ENCODE peak calls at places on chromosomes 13 and 19, in six cellular contexts. F is esophagus muscularis mucosa, K is transverse colon, W is HepG2, N is GM12892, D is HL-60. E is an unnamed sample.

GRCh38 chr13:75855847-75856246 is 219.7 kb downstream of the LMO7 start:
- DNase-seq in F (no peak), K (no peak), W (no peak), N (no peak), D (no peak), E (no peak)

GRCh38 chr19:32581704-32582164 is 744 bp downstream of the PDCD5 start:
- DNase-seq in F (no peak), K (peak), W (no peak), N (no peak), D (no peak), E (no peak)

GRCh38 chr19:48390188-48391099 is 907 bp downstream of the KDELR1 start:
- DNase-seq in F (no peak), K (peak), W (peak), N (peak), D (peak), E (peak)

GRCh38 chr13:39559838-39560237 is 43.2 kb downstream of the LHFPL6 start:
- DNase-seq in F (no peak), K (no peak), W (no peak), N (no peak), D (no peak), E (no peak)

GRCh38 chr13:51713807-51714206 is 90.2 kb downstream of the DHRS12 start:
- DNase-seq in F (no peak), K (no peak), W (no peak), N (no peak), D (no peak), E (no peak)

GRCh38 chr19:31419871-31420430 is 70.7 kb upstream of the TSHZ3 start:
- DNase-seq in F (no peak), K (no peak), W (no peak), N (no peak), D (no peak), E (no peak)

GRCh38 chr19:5292843-5293606 is 47.6 kb downstream of the PTPRS start:
- DNase-seq in F (no peak), K (peak), W (no peak), N (peak), D (peak), E (peak)

GRCh38 chr13:109274188-109274821 is 512.1 kb downstream of the IRS2 start:
- DNase-seq in F (no peak), K (no peak), W (no peak), N (no peak), D (no peak), E (no peak)

GRCh38 chr13:101080616-101081015 is 335.7 kb downstream of the NALCN start:
- DNase-seq in F (no peak), K (no peak), W (no peak), N (no peak), D (no peak), E (no peak)

GRCh38 chr19:40612831-40613668 is 11.9 kb downstream of the LTBP4 start:
- DNase-seq in F (no peak), K (peak), W (no peak), N (peak), D (no peak), E (peak)

GRCh38 chr19:51207747-51208146 is 17.1 kb upstream of the CD33 start:
- DNase-seq in F (no peak), K (no peak), W (no peak), N (no peak), D (no peak), E (no peak)

GRCh38 chr13:36453518-36453917 is 21.2 kb downstream of the CCNA1 start:
- DNase-seq in F (no peak), K (no peak), W (no peak), N (no peak), D (peak), E (no peak)

GRCh38 chr19:21084343-21084742 is 2.3 kb downstream of the ZNF714 start:
- DNase-seq in F (no peak), K (no peak), W (no peak), N (no peak), D (no peak), E (no peak)

GRCh38 chr19:46984077-46985010 is 35.3 kb upstream of the NPAS1 start:
- DNase-seq in F (no peak), K (no peak), W (peak), N (no peak), D (no peak), E (no peak)

GRCh38 chr19:13707901-13708300 is 56.4 kb upstream of the MRI1 start:
- DNase-seq in F (no peak), K (no peak), W (no peak), N (no peak), D (no peak), E (no peak)

GRCh38 chr19:39413269-39413902 is 917 bp downstream of the PLEKHG2 start:
- DNase-seq in F (no peak), K (peak), W (no peak), N (no peak), D (no peak), E (no peak)

GRCh38 chr13:82717249-82717648 is 1165.0 kb downstream of the SLITRK1 start:
- DNase-seq in F (no peak), K (no peak), W (no peak), N (no peak), D (no peak), E (no peak)

GRCh38 chr19:36707134-36707533 is 19.7 kb downstream of the ZNF567 start:
- DNase-seq in F (no peak), K (no peak), W (no peak), N (no peak), D (no peak), E (no peak)

GRCh38 chr13:48816696-48817095 is 159.0 kb upstream of the FNDC3A start:
- DNase-seq in F (no peak), K (no peak), W (no peak), N (no peak), D (no peak), E (no peak)

GRCh38 chr19:9885077-9885552 is 50.0 kb downstream of the PIN1 start:
- DNase-seq in F (no peak), K (no peak), W (no peak), N (no peak), D (no peak), E (no peak)

GRCh38 chr19:52987221-52987620 is 24.5 kb upstream of the ZNF816 start:
- DNase-seq in F (no peak), K (no peak), W (no peak), N (no peak), D (no peak), E (no peak)

GRCh38 chr19:44875666-44876418 is 15.2 kb upstream of the TOMM40 start:
- DNase-seq in F (no peak), K (peak), W (no peak), N (no peak), D (no peak), E (no peak)

GRCh38 chr13:37127706-37128241 is 22.3 kb upstream of the CSNK1A1L start:
- DNase-seq in F (no peak), K (no peak), W (no peak), N (no peak), D (no peak), E (no peak)

GRCh38 chr13:52809310-52809769 is 39.1 kb downstream of the PCDH8 start:
- DNase-seq in F (no peak), K (peak), W (peak), N (peak), D (peak), E (peak)

GRCh38 chr13:98537306-98537705 is 39.6 kb downstream of the STK24 start:
- DNase-seq in F (no peak), K (no peak), W (no peak), N (no peak), D (no peak), E (no peak)
- TF ChIP-seq POLR2AphosphoS5 in F (no peak), K (no peak), W (no peak), N (no peak), D (no peak), E (no peak)

DNA sequence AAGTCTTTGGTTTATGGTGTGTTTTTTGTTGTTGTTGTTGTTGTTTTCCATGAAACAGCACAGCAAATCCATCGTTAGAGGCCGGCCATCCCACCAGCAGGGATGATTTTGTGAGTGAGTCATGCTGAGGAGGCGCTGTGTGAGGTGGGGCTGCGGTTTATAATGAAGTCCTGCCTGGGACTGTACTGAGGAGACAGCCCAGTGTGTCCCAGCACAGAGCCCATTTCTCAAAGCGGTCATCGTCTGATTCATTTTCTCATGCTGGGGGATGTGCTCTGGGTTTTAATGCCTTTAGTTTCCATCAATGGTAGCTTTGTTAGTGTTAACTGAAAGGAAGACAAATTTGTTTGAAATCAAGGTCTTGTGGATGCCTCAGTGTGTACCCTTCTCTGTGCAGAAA is 129.3 kb upstream of the SERP2 start:
- DNase-seq in F (no peak), K (no peak), W (no peak), N (no peak), D (no peak), E (no peak)
- TF ChIP-seq POLR2AphosphoS5 in F (no peak), K (no peak), W (no peak), N (no peak), D (no peak), E (no peak)

GRCh38 chr19:3697671-3698385 is 2.4 kb downstream of the PIP5K1C start:
- DNase-seq in F (no peak), K (no peak), W (no peak), N (no peak), D (no peak), E (no peak)
- TF ChIP-seq POLR2AphosphoS5 in F (no peak), K (no peak), W (no peak), N (no peak), D (no peak), E (no peak)

GRCh38 chr13:50358715-50359367 is 343.6 kb downstream of the KCNRG start:
- DNase-seq in F (peak), K (no peak), W (no peak), N (no peak), D (no peak), E (no peak)

GRCh38 chr13:50357136-50357535 is 341.9 kb downstream of the KCNRG start:
- DNase-seq in F (peak), K (no peak), W (no peak), N (no peak), D (no peak), E (no peak)

GRCh38 chr13:50358221-50358620 is 343.0 kb downstream of the KCNRG start:
- DNase-seq in F (peak), K (no peak), W (no peak), N (no peak), D (no peak), E (no peak)

GRCh38 chr13:50355797-50356196 is 340.6 kb downstream of the KCNRG start:
- DNase-seq in F (peak), K (no peak), W (no peak), N (no peak), D (no peak), E (no peak)

DNA sequence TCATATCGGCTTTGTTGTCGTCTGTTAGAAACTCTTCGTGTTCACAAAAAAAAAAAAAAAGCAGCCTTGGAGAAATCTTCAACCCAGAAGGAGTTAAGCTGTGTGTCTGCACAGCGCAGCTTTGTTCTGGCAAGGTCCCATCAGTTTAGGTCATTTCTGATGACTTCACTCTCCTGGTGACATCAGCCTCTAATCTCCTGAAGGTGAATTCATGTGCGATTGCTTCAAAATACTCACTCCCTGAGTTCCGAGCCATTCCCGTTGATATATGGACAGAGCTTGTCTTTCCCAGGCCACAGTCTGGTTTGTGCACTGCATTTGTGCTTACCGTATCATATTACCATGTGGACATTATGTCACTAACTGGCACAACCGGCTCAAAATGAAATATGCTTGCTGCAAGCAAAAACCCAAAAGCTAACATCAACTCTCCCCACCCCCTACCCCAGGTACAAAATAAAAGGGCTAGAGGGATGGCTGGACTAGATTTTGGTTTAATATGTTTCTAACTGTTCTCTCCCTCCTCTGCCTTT is 342.4 kb downstream of the KCNRG start:
- DNase-seq in F (peak), K (no peak), W (no peak), N (no peak), D (no peak), E (peak)
- TF ChIP-seq POLR2AphosphoS5 in F (no peak), K (no peak), W (no peak), N (no peak), D (no peak), E (no peak)

GRCh38 chr19:17510220-17510993 is 1.0 kb upstream of the PGLS start:
- DNase-seq in F (no peak), K (no peak), W (no peak), N (no peak), D (peak), E (no peak)

GRCh38 chr19:17512574-17512939 is 1.1 kb downstream of the PGLS start:
- DNase-seq in F (no peak), K (peak), W (no peak), N (no peak), D (no peak), E (no peak)

GRCh38 chr19:17513801-17514200 is 2.4 kb downstream of the PGLS start:
- DNase-seq in F (no peak), K (no peak), W (no peak), N (no peak), D (no peak), E (no peak)

GRCh38 chr19:17515408-17516149 is 4.1 kb downstream of the PGLS start:
- DNase-seq in F (no peak), K (no peak), W (no peak), N (no peak), D (no peak), E (no peak)

GRCh38 chr19:17511724-17512573 is 500 bp downstream of the PGLS start:
- DNase-seq in F (peak), K (peak), W (peak), N (peak), D (peak), E (peak)
- TF ChIP-seq POLR2AphosphoS5 in F (peak), K (peak), W (no peak), N (peak), D (peak), E (peak)